ENCODE peak calls at places on chromosomes 16 and 17, in six cellular contexts. R is mesothelial cell of epicardium; A is stomach; Y is stimulated activated CD4-positive, alpha-beta T cell treated with anti-CD3 and anti-CD28 coated beads, Interleukin-4, amount 100 ng/mL, for 48 hours; H is CD4-positive, CD25-positive, alpha-beta regulatory T cell; X is H54. N is an unnamed sample.
A peak's percentile ranks its signal among the peaks of the same experiment; 100 is the strongest.

GRCh38 chr17:12545877-12546513 is 119.7 kb upstream of the MYOCD start:
- DNase-seq in X (peak; percentile 34), R (no peak), Y (no peak), A (no peak), H (no peak), N (peak; percentile 29)

GRCh38 chr16:67243481-67243880 is 3.8 kb downstream of the FHOD1 start:
- DNase-seq in Y (no peak), X (no peak), R (no peak), A (no peak), H (no peak), N (no peak)

GRCh38 chr16:31713945-31714898 is 159.4 kb upstream of the ZNF267 start:
- DNase-seq in H (no peak), A (no peak), Y (no peak), X (no peak), R (no peak), N (no peak)

GRCh38 chr16:14070877-14071575 is at the start of gene MRTFB:
- DNase-seq in Y (peak; percentile 78), X (peak; percentile 64), A (peak; percentile 88), R (peak; percentile 88), H (peak; percentile 70), N (peak; percentile 91)

GRCh38 chr17:46865100-46865499 is 13.7 kb downstream of the WNT9B start:
- DNase-seq in X (no peak), Y (no peak), A (no peak), R (no peak), H (no peak), N (no peak)

GRCh38 chr16:89988951-89989350 is 30.3 kb downstream of the DBNDD1 start:
- DNase-seq in X (no peak), A (no peak), Y (no peak), H (no peak), R (no peak), N (no peak)

GRCh38 chr17:73017653-73018052 is 74.8 kb downstream of the SLC39A11 start:
- DNase-seq in X (peak; percentile 44), Y (no peak), R (no peak), A (no peak), H (no peak), N (no peak)

GRCh38 chr17:73182616-73183310 is 10.1 kb upstream of the COG1 start:
- DNase-seq in A (peak; percentile 64), H (no peak), Y (no peak), X (no peak), R (no peak), N (no peak)

GRCh38 chr16:3963203-3963602 is 82.7 kb upstream of the CREBBP start:
- DNase-seq in A (no peak), H (peak; percentile 30), Y (no peak), X (no peak), R (no peak), N (no peak)

GRCh38 chr17:42878123-42878880 is 22.3 kb upstream of the G6PC1 start:
- DNase-seq in A (peak; percentile 81), H (no peak), R (no peak), X (no peak), Y (no peak), N (no peak)

GRCh38 chr17:39981207-39982068 is 831 bp downstream of the PSMD3 start:
- DNase-seq in A (no peak), X (no peak), Y (no peak), R (no peak), H (no peak), N (no peak)

GRCh38 chr17:82859431-82860403 is 19.9 kb upstream of the ZNF750 start:
- DNase-seq in A (no peak), R (no peak), H (peak; percentile 23), X (peak; percentile 83), Y (peak; percentile 49), N (peak; percentile 59)

GRCh38 chr16:30552956-30553355 is 5.2 kb downstream of the ZNF764 start:
- DNase-seq in H (no peak), Y (no peak), X (no peak), A (no peak), R (no peak), N (no peak)

GRCh38 chr16:65783709-65784474 is 582.6 kb upstream of the CDH5 start:
- DNase-seq in A (no peak), R (no peak), X (no peak), Y (no peak), H (no peak), N (no peak)

GRCh38 chr17:64171041-64171440 is 41.1 kb upstream of the ERN1 start:
- DNase-seq in Y (no peak), H (no peak), R (no peak), A (no peak), X (peak; percentile 40), N (no peak)

GRCh38 chr17:69609495-69610315 is 195.2 kb downstream of the MAP2K6 start:
- DNase-seq in H (no peak), X (peak; percentile 9), A (no peak), Y (no peak), R (no peak), N (no peak)

GRCh38 chr16:53067675-53068074 is 12.9 kb downstream of the CHD9 start:
- DNase-seq in A (no peak), H (no peak), X (no peak), R (no peak), Y (no peak), N (no peak)

GRCh38 chr16:88651276-88651988 is 579 bp upstream of the CYBA start:
- DNase-seq in R (no peak), H (peak; percentile 66), Y (peak; percentile 71), X (no peak), A (peak; percentile 63), N (peak; percentile 99)

GRCh38 chr17:7848665-7849184 is 6.1 kb upstream of the TMEM88 start:
- DNase-seq in H (no peak), Y (no peak), X (no peak), A (no peak), R (no peak), N (no peak)

GRCh38 chr16:74073471-74073870 is 223.1 kb upstream of the PSMD7 start:
- DNase-seq in X (no peak), H (no peak), Y (no peak), A (no peak), R (no peak), N (no peak)

GRCh38 chr17:8016632-8017424 is 14.4 kb downstream of the GUCY2D start:
- DNase-seq in A (peak; percentile 68), Y (peak; percentile 55), R (no peak), H (no peak), X (no peak), N (no peak)

GRCh38 chr17:74757931-74758845 is 9.8 kb downstream of the NHERF1 start:
- DNase-seq in X (no peak), R (no peak), Y (no peak), A (peak; percentile 59), H (no peak), N (no peak)